ENCODE peak calls at places on chromosomes 7 and 10, in seven cellular contexts. C, J, Q, Y, F, B and Z are unnamed samples.

GRCh38 chr7:84425702-84426259 is 231.2 kb upstream of the SEMA3A start:
- DNase-seq in C (no peak), J (no peak), Q (no peak), Y (no peak), F (no peak), B (no peak), Z (no peak)

GRCh38 chr7:123024989-123025758 is 29.7 kb upstream of the TAS2R16 start:
- DNase-seq in C (peak; percentile 98), J (no peak), Q (no peak), Y (no peak), F (peak; percentile 17), B (peak; percentile 66), Z (no peak)

GRCh38 chr7:17412883-17413282 is 114.4 kb downstream of the AHR start:
- DNase-seq in C (no peak), J (no peak), Q (no peak), Y (no peak), F (no peak), B (no peak), Z (no peak)

GRCh38 chr7:157432957-157433576 is 96.3 kb downstream of the DNAJB6 start:
- DNase-seq in C (peak; percentile 40), J (peak; percentile 47), Q (peak; percentile 62), Y (peak; percentile 77), F (peak; percentile 36), B (no peak), Z (peak; percentile 38)

GRCh38 chr10:51176976-51177690 is 102.8 kb downstream of the PRKG1 start:
- DNase-seq in C (no peak), J (no peak), Q (no peak), Y (no peak), F (peak; percentile 81), B (no peak), Z (no peak)

GRCh38 chr10:101650841-101651240 is 44.1 kb downstream of the FBXW4 start:
- DNase-seq in C (no peak), J (no peak), Q (peak; percentile 69), Y (no peak), F (no peak), B (no peak), Z (no peak)

GRCh38 chr10:71998840-71999194 is 34.6 kb downstream of the CHST3 start:
- DNase-seq in C (peak; percentile 55), J (peak; percentile 60), Q (no peak), Y (no peak), F (peak; percentile 77), B (peak; percentile 91), Z (no peak)

GRCh38 chr7:96246972-96247371 is 74.9 kb downstream of the SLC25A13 start:
- DNase-seq in C (no peak), J (no peak), Q (no peak), Y (no peak), F (no peak), B (no peak), Z (no peak)

GRCh38 chr7:114426824-114427223 is 12.2 kb downstream of the FOXP2 start:
- DNase-seq in C (peak; percentile 49), J (peak; percentile 41), Q (peak; percentile 27), Y (no peak), F (peak; percentile 58), B (no peak), Z (no peak)

GRCh38 chr7:124652237-124652636 is 113.4 kb downstream of the GPR37 start:
- DNase-seq in C (no peak), J (no peak), Q (no peak), Y (no peak), F (peak; percentile 42), B (peak; percentile 16), Z (no peak)

GRCh38 chr10:5876181-5876768 is 13.4 kb downstream of the ANKRD16 start:
- DNase-seq in C (no peak), J (no peak), Q (no peak), Y (no peak), F (no peak), B (peak; percentile 31), Z (no peak)

DNA sequence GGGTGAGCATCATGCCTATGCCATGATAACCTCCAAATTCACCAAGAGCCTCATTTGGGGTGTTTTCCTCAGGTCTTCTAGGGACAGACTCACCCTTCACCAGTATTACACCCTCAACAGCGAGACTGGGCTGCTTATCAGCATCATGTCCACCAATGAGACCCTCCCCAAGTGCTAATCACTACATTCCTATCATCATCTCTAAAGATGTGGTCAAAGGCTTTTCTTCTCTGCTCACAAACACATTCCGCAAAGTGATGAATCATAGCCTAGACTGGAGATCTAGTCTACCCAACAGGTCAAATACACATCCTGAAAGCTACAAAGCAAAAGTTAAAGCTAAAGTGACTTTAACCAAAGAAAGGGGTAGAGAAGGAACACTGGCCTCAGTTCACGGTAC is 75.3 kb upstream of the C7orf33 start:
- DNase-seq in C (no peak), J (no peak), Q (no peak), Y (no peak), F (no peak), B (no peak), Z (no peak)
- H3K4me2 ChIP-seq in C (no peak overlapping the region), J (no peak overlapping the region), Q (no peak overlapping the region), Y (no peak overlapping the region), F (no peak overlapping the region), B (no peak overlapping the region), Z (no peak overlapping the region)

GRCh38 chr10:30436200-30436599 is 2.2 kb downstream of the MAP3K8 start:
- DNase-seq in C (peak; percentile 43), J (peak; percentile 68), Q (peak; percentile 74), Y (no peak), F (peak; percentile 55), B (no peak), Z (no peak)

GRCh38 chr10:30437039-30437781 is 3.2 kb downstream of the MAP3K8 start:
- DNase-seq in C (peak; percentile 59), J (peak; percentile 58), Q (no peak), Y (no peak), F (peak; percentile 69), B (no peak), Z (peak; percentile 77)

GRCh38 chr10:30435068-30435422 is 1.1 kb downstream of the MAP3K8 start:
- DNase-seq in C (no peak), J (peak; percentile 52), Q (peak; percentile 37), Y (no peak), F (peak; percentile 47), B (no peak), Z (no peak)

GRCh38 chr10:30438016-30438850 is 4.2 kb downstream of the MAP3K8 start:
- DNase-seq in C (no peak), J (no peak), Q (no peak), Y (no peak), F (peak; percentile 45), B (no peak), Z (no peak)

DNA sequence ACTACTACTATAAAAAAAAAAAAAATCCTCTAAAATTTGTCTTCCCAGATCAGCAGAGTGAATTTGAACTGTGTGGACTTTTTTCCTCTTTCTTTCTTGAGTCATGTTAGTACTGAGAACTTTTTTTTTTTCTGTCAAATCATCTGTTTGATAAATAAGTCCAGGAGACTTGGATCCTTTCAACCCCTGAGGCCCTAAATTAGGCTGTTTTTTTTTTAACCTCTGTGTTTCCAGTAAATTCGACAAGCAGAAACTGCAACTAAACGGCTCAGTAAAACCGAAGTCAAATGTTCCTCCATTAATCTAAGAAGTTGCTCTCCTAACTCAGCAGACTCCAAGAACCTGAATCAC is 2.7 kb downstream of the MAP3K8 start:
- DNase-seq in C (no peak), J (no peak), Q (no peak), Y (no peak), F (no peak), B (no peak), Z (no peak)
- H3K4me3 ChIP-seq in C (no peak overlapping the region), J (peak overlapping the region; percentile 94), Q (no peak overlapping the region), Y (no peak overlapping the region), F (peak overlapping the region; percentile 83), B (no peak overlapping the region), Z (peak overlapping the region; percentile 94)

DNA sequence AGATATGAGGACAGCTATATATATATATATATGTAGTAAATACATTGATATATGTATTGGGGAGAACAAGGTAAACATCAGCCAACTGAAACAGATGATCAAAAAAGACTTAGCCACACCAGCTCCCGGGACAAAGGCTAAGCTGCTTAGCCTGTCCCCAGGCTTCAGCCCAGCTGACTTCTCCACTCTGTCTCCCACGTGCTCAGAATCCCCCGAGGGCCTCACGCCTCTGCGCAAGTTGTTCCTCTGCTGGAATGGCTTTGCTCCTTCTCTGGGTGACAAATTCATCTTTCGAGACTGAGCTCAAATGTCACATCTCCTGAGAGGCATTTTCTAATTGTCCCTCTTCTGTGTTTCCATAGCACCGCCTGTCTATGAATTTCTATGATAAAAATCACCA is 8.6 kb upstream of the INSIG1 start:
- DNase-seq in C (no peak), J (no peak), Q (peak; percentile 20), Y (no peak), F (no peak), B (no peak), Z (no peak)
- TF ChIP-seq CTCF in C (no peak), J (no peak), Q (no peak), Y (no peak), F (no peak), B (no peak), Z (no peak)

DNA sequence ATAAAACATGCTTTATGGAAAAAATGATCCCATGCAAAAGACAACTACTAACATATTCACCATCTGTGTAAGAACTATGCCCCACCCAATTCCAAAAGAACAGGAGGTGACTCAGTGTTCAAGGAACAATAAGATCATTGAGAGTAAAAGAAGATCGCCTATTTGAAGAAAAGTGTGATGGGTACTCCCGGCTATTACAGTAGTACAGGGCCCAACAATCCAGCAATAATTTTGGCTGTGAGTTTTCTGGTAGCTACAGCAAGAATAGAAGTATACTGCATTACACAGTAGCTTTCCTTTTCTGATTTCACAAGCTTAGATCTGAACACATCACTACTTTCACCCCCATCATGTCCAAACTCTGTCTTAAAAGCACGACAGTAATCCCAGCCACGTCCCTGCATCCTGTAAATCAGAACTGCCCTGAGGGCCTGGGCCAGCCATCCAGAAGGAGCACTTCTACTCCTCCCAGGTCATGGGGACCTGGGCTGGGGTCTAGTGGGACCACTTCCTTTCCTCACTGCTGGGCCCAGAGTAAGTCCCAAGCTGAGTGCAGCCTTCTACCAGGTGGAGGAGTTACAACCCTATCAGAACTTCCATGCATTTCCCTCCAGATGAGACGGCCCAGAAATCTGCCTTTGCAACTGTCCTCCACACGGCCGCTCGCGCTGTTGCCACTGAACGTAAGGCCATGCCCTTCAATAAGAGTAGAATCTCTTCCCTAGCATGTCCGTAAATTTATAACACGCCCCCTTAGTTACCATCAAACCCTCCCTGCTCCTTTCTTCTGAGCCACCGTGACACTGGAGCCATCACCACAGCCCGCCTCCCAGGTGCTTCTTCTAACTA is 7.9 kb downstream of the ESYT2 start:
- DNase-seq in C (peak; percentile 84), J (peak; percentile 81), Q (no peak), Y (peak; percentile 44), F (peak; percentile 70), B (peak; percentile 93), Z (no peak)
- H3K4me2 ChIP-seq in C (peak overlapping the region; percentile 86), J (peak overlapping the region; percentile 99), Q (no peak overlapping the region), Y (no peak overlapping the region), F (peak overlapping the region; percentile 76), B (peak overlapping the region; percentile 93), Z (no peak overlapping the region)